ENCODE peak calls at places on chromosome 3, in six cellular contexts. J is IMR-90, Y is Panc1, W is lower leg skin, L is neural progenitor cell, C is K562. S is an unnamed sample.

GRCh38 chr3:116112686-116113085 is 332.6 kb downstream of the LSAMP start:
- DNase-seq in J (peak), Y (no peak), W (no peak), L (no peak), C (no peak), S (no peak)

GRCh38 chr3:54628888-54629368 is 298.9 kb downstream of the LRTM1 start:
- DNase-seq in J (no peak), Y (no peak), W (no peak), L (no peak), C (no peak), S (no peak)

GRCh38 chr3:109057616-109058015 is 60.3 kb downstream of the MORC1 start:
- DNase-seq in J (no peak), Y (no peak), W (no peak), L (no peak), C (no peak), S (no peak)

GRCh38 chr3:54994026-54994626 is 66.3 kb upstream of the LRTM1 start:
- DNase-seq in J (no peak), Y (no peak), W (no peak), L (no peak), C (no peak), S (no peak)

GRCh38 chr3:38916706-38917105 is 100.7 kb upstream of the SCN10A start:
- DNase-seq in J (peak), Y (no peak), W (no peak), L (no peak), C (no peak), S (no peak)

GRCh38 chr3:183807329-183807728 is 18.0 kb downstream of the MAP6D1 start:
- DNase-seq in J (no peak), Y (no peak), W (peak), L (no peak), C (no peak), S (no peak)

GRCh38 chr3:102129774-102130608 is 280.7 kb downstream of the NFKBIZ start:
- DNase-seq in J (peak), Y (peak), W (no peak), L (no peak), C (no peak), S (no peak)

GRCh38 chr3:23485922-23486321 is 282.8 kb downstream of the UBE2E2 start:
- DNase-seq in J (no peak), Y (no peak), W (no peak), L (no peak), C (no peak), S (no peak)

GRCh38 chr3:124034016-124034808 is 42.3 kb upstream of the ROPN1 start:
- DNase-seq in J (no peak), Y (no peak), W (no peak), L (peak), C (peak), S (peak)

GRCh38 chr3:71723452-71724170 is 1.6 kb downstream of the EIF4E3 start:
- DNase-seq in J (no peak), Y (no peak), W (no peak), L (no peak), C (no peak), S (no peak)

GRCh38 chr3:9785602-9786001 is 6.7 kb downstream of the TADA3 start:
- DNase-seq in J (no peak), Y (no peak), W (no peak), L (no peak), C (peak), S (no peak)

GRCh38 chr3:63343674-63344073 is 65.6 kb downstream of the SYNPR start:
- DNase-seq in J (peak), Y (peak), W (peak), L (peak), C (peak), S (peak)

GRCh38 chr3:37912052-37912733 is 50.5 kb downstream of the CTDSPL start:
- DNase-seq in J (no peak), Y (no peak), W (peak), L (no peak), C (no peak), S (no peak)

GRCh38 chr3:52014613-52015012 is 18.9 kb upstream of the RPL29 start:
- DNase-seq in J (no peak), Y (no peak), W (no peak), L (peak), C (peak), S (peak)

GRCh38 chr3:126357299-126358037 is at the start of gene KLF15:
- DNase-seq in J (peak), Y (peak), W (peak), L (peak), C (peak), S (peak)

GRCh38 chr3:72661115-72661457 is 187.2 kb downstream of the SHQ1 start:
- DNase-seq in J (peak), Y (no peak), W (peak), L (no peak), C (no peak), S (no peak)

GRCh38 chr3:16315623-16316022 is 50.6 kb downstream of the OXNAD1 start:
- DNase-seq in J (no peak), Y (no peak), W (no peak), L (no peak), C (no peak), S (no peak)

GRCh38 chr3:52670621-52671521 is 14.8 kb downstream of the PBRM1 start:
- DNase-seq in J (peak), Y (peak), W (no peak), L (no peak), C (peak), S (no peak)

GRCh38 chr3:56839784-56840724 is 38.3 kb upstream of the ARHGEF3 start:
- DNase-seq in J (peak), Y (peak), W (no peak), L (no peak), C (no peak), S (no peak)

GRCh38 chr3:10432156-10432845 is 73.1 kb downstream of the ATP2B2 start:
- DNase-seq in J (no peak), Y (no peak), W (no peak), L (no peak), C (no peak), S (no peak)

GRCh38 chr3:69400688-69401087 is 14.8 kb upstream of the FRMD4B start:
- DNase-seq in J (no peak), Y (no peak), W (no peak), L (no peak), C (no peak), S (no peak)

GRCh38 chr3:11548721-11549131 is 95.0 kb downstream of the VGLL4 start:
- DNase-seq in J (peak), Y (peak), W (no peak), L (no peak), C (no peak), S (no peak)

GRCh38 chr3:109178701-109179100 is 42.2 kb downstream of the C3orf85 start:
- DNase-seq in J (no peak), Y (no peak), W (no peak), L (no peak), C (no peak), S (no peak)

GRCh38 chr3:60366491-60366890 is 884.8 kb downstream of the FHIT start:
- DNase-seq in J (peak), Y (no peak), W (no peak), L (no peak), C (no peak), S (no peak)

GRCh38 chr3:152241142-152242067 is 27.3 kb upstream of the MBNL1 start:
- DNase-seq in J (no peak), Y (no peak), W (no peak), L (no peak), C (no peak), S (no peak)

GRCh38 chr3:38829404-38829803 is 13.4 kb upstream of the SCN10A start:
- DNase-seq in J (peak), Y (no peak), W (no peak), L (no peak), C (no peak), S (no peak)

GRCh38 chr3:140588558-140588957 is 89.3 kb upstream of the TRIM42 start:
- DNase-seq in J (no peak), Y (no peak), W (no peak), L (peak), C (no peak), S (no peak)

GRCh38 chr3:120477826-120478225 is 27.0 kb upstream of the FSTL1 start:
- DNase-seq in J (no peak), Y (no peak), W (no peak), L (no peak), C (no peak), S (no peak)

GRCh38 chr3:117921908-117922456 is 1112.7 kb downstream of the IGSF11 start:
- DNase-seq in J (no peak), Y (no peak), W (no peak), L (peak), C (no peak), S (no peak)

GRCh38 chr3:39136533-39137434 is 16.6 kb downstream of the CSRNP1 start:
- DNase-seq in J (no peak), Y (no peak), W (peak), L (no peak), C (no peak), S (no peak)

GRCh38 chr3:31277582-31277981 is 255.1 kb upstream of the STT3B start:
- DNase-seq in J (no peak), Y (no peak), W (no peak), L (no peak), C (no peak), S (no peak)

GRCh38 chr3:61537366-61537765 is 24.0 kb upstream of the PTPRG start:
- DNase-seq in J (no peak), Y (no peak), W (no peak), L (no peak), C (no peak), S (peak)

GRCh38 chr3:64954995-64955636 is 267.3 kb upstream of the ADAMTS9 start:
- DNase-seq in J (no peak), Y (no peak), W (no peak), L (no peak), C (no peak), S (no peak)

GRCh38 chr3:49896345-49896744 is 7.3 kb downstream of the MST1R start:
- DNase-seq in J (no peak), Y (no peak), W (no peak), L (no peak), C (no peak), S (no peak)

GRCh38 chr3:49902511-49903345 is 945 bp downstream of the MST1R start:
- DNase-seq in J (no peak), Y (no peak), W (no peak), L (no peak), C (no peak), S (no peak)

GRCh38 chr3:49900491-49901153 is 3.1 kb downstream of the MST1R start:
- DNase-seq in J (peak), Y (peak), W (no peak), L (no peak), C (no peak), S (no peak)

GRCh38 chr3:49901351-49902339 is 2.0 kb downstream of the MST1R start:
- DNase-seq in J (peak), Y (no peak), W (no peak), L (no peak), C (no peak), S (no peak)

DNA sequence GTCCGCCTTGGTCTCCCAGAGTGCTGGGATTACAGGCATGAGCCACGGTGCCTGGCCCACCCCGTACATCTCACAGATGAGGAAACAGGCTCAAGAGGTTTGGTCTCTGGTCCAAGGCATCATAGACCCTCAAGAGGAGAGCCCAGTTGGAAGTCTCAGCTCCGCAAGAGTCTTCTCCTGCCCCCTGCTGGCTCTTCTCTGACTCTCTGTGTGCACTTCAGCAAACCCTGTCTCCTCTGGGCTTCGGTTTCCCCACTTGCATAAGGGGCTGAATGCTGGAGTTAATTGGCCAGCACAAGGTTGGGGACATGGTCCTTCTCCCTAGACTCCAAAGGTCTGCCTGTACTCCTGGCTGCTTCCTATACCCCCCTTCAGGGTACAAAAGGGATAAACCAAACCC is 3.9 kb downstream of the MST1R start:
- DNase-seq in J (no peak), Y (no peak), W (no peak), L (peak), C (peak), S (peak)
- TF ChIP-seq CTCF in J (peak), Y (peak), W (no peak), L (peak), C (peak), S (peak)

GRCh38 chr3:3627104-3627503 is 172.1 kb upstream of the LRRN1 start:
- DNase-seq in J (no peak), Y (no peak), W (no peak), L (no peak), C (no peak), S (no peak)
- TF ChIP-seq CTCF in J (no peak), Y (no peak), W (no peak), L (no peak), C (no peak), S (no peak)

GRCh38 chr3:194768586-194768985 is 82.9 kb downstream of the FAM43A start:
- DNase-seq in J (no peak), Y (no peak), W (peak), L (no peak), C (no peak), S (no peak)

GRCh38 chr3:194767430-194768207 is 81.9 kb downstream of the FAM43A start:
- DNase-seq in J (no peak), Y (no peak), W (peak), L (no peak), C (no peak), S (no peak)

GRCh38 chr3:194761384-194761783 is 75.7 kb downstream of the FAM43A start:
- DNase-seq in J (no peak), Y (no peak), W (no peak), L (no peak), C (no peak), S (no peak)

GRCh38 chr3:194769020-194769643 is 83.4 kb downstream of the FAM43A start:
- DNase-seq in J (peak), Y (peak), W (peak), L (peak), C (peak), S (peak)

GRCh38 chr3:194766845-194767244 is 81.2 kb downstream of the FAM43A start:
- DNase-seq in J (no peak), Y (no peak), W (peak), L (no peak), C (no peak), S (no peak)
- TF ChIP-seq CTCF in J (no peak), Y (no peak), W (no peak), L (no peak), C (no peak), S (no peak)

GRCh38 chr3:127822166-127822835 is at the start of gene MGLL:
- DNase-seq in J (peak), Y (no peak), W (peak), L (peak), C (no peak), S (peak)

GRCh38 chr3:127820871-127821853 is 1.2 kb downstream of the MGLL start:
- DNase-seq in J (peak), Y (no peak), W (peak), L (no peak), C (peak), S (no peak)

GRCh38 chr3:127823590-127823857 is 1.2 kb upstream of the MGLL start:
- DNase-seq in J (no peak), Y (no peak), W (no peak), L (no peak), C (no peak), S (no peak)

GRCh38 chr3:127824151-127824825 is 2.0 kb upstream of the MGLL start:
- DNase-seq in J (no peak), Y (no peak), W (peak), L (no peak), C (no peak), S (no peak)

DNA sequence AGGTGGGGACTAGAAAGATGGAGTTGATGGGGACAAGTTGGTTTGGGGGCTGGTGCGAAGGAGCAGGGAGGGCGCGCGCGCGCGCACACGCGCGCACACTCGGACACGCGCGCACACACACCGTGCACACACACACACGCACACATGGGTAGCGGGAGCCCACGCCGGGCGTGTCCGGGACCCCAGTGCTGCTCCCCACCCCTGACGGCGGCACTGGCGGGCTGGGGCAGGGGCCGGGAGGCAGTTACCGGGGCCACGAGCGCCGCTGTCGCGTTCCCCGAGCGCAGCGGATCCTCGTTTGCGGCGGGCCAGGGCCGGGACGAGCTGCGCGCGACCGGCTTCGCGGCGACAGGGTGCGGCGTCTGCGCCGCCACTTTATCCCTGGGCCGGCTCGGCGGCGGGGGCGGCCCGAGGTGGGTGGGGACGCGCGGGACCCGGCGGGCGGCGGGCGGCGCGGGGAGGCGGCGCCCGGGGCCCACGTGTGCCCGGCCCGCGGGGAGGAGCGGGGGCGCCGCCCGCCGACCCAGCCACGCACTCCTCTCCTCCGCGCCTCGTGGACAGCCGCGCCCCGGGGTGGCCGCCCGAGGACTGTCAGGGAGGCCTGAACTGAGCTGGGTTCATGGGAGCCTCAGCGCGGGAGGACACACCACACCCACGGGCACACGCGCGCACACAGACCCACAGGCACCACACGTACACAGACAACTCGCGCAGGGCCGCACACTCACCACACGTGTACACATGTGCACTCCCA is 698 bp upstream of the MGLL start:
- DNase-seq in J (peak), Y (no peak), W (peak), L (peak), C (peak), S (peak)
- TF ChIP-seq CTCF in J (peak), Y (no peak), W (no peak), L (no peak), C (no peak), S (no peak)

GRCh38 chr3:188931531-188931930 is 240.2 kb upstream of the TPRG1 start:
- DNase-seq in J (no peak), Y (no peak), W (no peak), L (no peak), C (no peak), S (no peak)
- TF ChIP-seq CTCF in J (no peak), Y (no peak), W (no peak), L (no peak), C (no peak), S (no peak)

GRCh38 chr3:46857485-46858341 is 5.5 kb downstream of the MYL3 start:
- DNase-seq in J (no peak), Y (no peak), W (peak), L (no peak), C (no peak), S (no peak)
- TF ChIP-seq CTCF in J (no peak), Y (no peak), W (no peak), L (no peak), C (no peak), S (no peak)

DNA sequence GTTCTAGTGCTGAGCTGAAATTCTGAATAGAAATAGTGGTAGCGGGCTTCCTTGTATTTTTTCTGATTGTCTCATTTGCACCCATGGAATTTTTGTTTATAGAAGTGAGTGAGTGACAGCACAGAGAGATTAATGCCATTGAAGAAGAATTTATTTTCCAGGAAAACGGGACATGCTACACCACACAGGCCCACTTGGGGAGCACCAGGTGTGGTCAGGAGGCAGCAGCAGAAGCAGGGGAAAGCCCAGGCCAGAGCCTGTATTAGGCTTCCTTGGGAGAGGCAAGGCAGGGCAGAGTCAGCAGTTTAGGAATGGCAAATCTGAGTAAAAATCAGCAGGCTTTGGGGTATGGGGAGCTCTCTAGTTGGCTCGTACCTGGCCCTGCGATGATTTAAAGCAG is 88.4 kb upstream of the ATP11B start:
- DNase-seq in J (no peak), Y (no peak), W (no peak), L (peak), C (no peak), S (no peak)
- TF ChIP-seq CTCF in J (no peak), Y (peak), W (no peak), L (peak), C (peak), S (no peak)

GRCh38 chr3:149588909-149589308 is 68.9 kb downstream of the WWTR1 start:
- DNase-seq in J (no peak), Y (no peak), W (no peak), L (no peak), C (no peak), S (no peak)
- TF ChIP-seq CTCF in J (no peak), Y (no peak), W (no peak), L (no peak), C (no peak), S (no peak)